ENCODE peak calls at places on chromosomes 4 and X, in four cellular contexts. Q, I, K and D are unnamed samples.

GRCh38 chr4:184163813-184164212 is 53.9 kb downstream of the ENPP6 start:
- DNase-seq in I (peak), Q (peak), K (no peak), D (peak)

GRCh38 chrX:20042221-20042620 is 51.4 kb upstream of the BCLAF3 start:
- DNase-seq in K (no peak), Q (no peak), I (no peak), D (no peak)

GRCh38 chr4:90727938-90728337 is 600.7 kb downstream of the CCSER1 start:
- DNase-seq in K (no peak), Q (no peak), I (no peak), D (no peak)

GRCh38 chrX:153587342-153587741 is 11.6 kb downstream of the CCNQ start:
- DNase-seq in K (no peak), I (no peak), Q (peak), D (no peak)

GRCh38 chr4:139223682-139224317 is 46.8 kb upstream of the ELF2 start:
- DNase-seq in I (peak), Q (no peak), K (no peak), D (peak)

GRCh38 chrX:107935200-107935599 is 47.0 kb downstream of the TEX13B start:
- DNase-seq in K (no peak), Q (no peak), I (peak), D (peak)

GRCh38 chr4:114562176-114562904 is 36.3 kb upstream of the UGT8 start:
- DNase-seq in K (no peak), Q (no peak), I (no peak), D (no peak)

GRCh38 chrX:149570668-149571067 is 16.6 kb downstream of the MAGEA9B start:
- DNase-seq in K (peak), I (peak), Q (no peak), D (peak)

GRCh38 chrX:109619816-109620215 is 5.2 kb downstream of the KCNE5 start:
- DNase-seq in I (no peak), Q (no peak), K (no peak), D (no peak)

GRCh38 chr4:147809171-147809570 is 77.3 kb downstream of the ARHGAP10 start:
- DNase-seq in I (no peak), Q (no peak), K (no peak), D (no peak)

GRCh38 chr4:52369649-52370048 is 289.5 kb downstream of the USP46 start:
- DNase-seq in I (no peak), Q (no peak), K (no peak), D (no peak)

GRCh38 chrX:136453114-136453513 is 34.6 kb upstream of the BRS3 start:
- DNase-seq in I (no peak), K (no peak), Q (no peak), D (no peak)

GRCh38 chrX:147962476-147962875 is 18.7 kb upstream of the FMR1NB start:
- DNase-seq in K (no peak), I (no peak), Q (no peak), D (no peak)

GRCh38 chr4:153159728-153160221 is 44.5 kb upstream of the TRIM2 start:
- DNase-seq in Q (no peak), K (no peak), I (peak), D (peak)

GRCh38 chrX:81195712-81196111 is 6.0 kb downstream of the HMGN5 start:
- DNase-seq in Q (no peak), I (peak), K (peak), D (no peak)

GRCh38 chrX:135516376-135516775 is 4.1 kb upstream of the INTS6L start:
- DNase-seq in K (no peak), Q (no peak), I (no peak), D (no peak)

GRCh38 chr4:145739840-145740239 is 59.9 kb downstream of the C4orf51 start:
- DNase-seq in K (no peak), I (no peak), Q (no peak), D (no peak)

GRCh38 chr4:70842761-70843435 is 3.2 kb upstream of the GRSF1 start:
- DNase-seq in I (no peak), Q (no peak), K (no peak), D (no peak)

GRCh38 chrX:30065226-30065625 is 150.1 kb upstream of the MAGEB2 start:
- DNase-seq in I (no peak), Q (no peak), K (no peak), D (no peak)

GRCh38 chr4:11480683-11481082 is 52.0 kb upstream of the HS3ST1 start:
- DNase-seq in Q (no peak), K (no peak), I (no peak), D (no peak)

GRCh38 chrX:45765726-45766125 is 565.0 kb upstream of the DIPK2B start:
- DNase-seq in K (no peak), I (no peak), Q (no peak), D (no peak)

GRCh38 chr4:82500106-82500738 is 61.6 kb downstream of the TMEM150C start:
- DNase-seq in K (no peak), I (peak), Q (no peak), D (peak)

GRCh38 chrX:50432760-50433377 is 37.8 kb downstream of the DGKK start:
- DNase-seq in Q (no peak), K (no peak), I (no peak), D (no peak)

GRCh38 chr4:71930459-71930858 is 101.3 kb upstream of the NPFFR2 start:
- DNase-seq in Q (no peak), I (no peak), K (no peak), D (no peak)

GRCh38 chr4:186190456-186191265 is 706 bp upstream of the CYP4V2 start:
- DNase-seq in K (no peak), I (peak), Q (peak), D (peak)

GRCh38 chr4:147633113-147633512 is 15.9 kb downstream of the TMEM184C start:
- DNase-seq in Q (no peak), K (peak), I (peak), D (peak)

GRCh38 chrX:73977542-73978169 is 326.3 kb upstream of the ZCCHC13 start:
- DNase-seq in I (no peak), K (peak), Q (no peak), D (no peak)

GRCh38 chr4:10694826-10695209 is 10.2 kb upstream of the CLNK start:
- DNase-seq in K (no peak), I (no peak), Q (no peak), D (no peak)

GRCh38 chrX:150094375-150094774 is 156.1 kb upstream of the EOLA2 start:
- DNase-seq in K (no peak), Q (no peak), I (no peak), D (no peak)

GRCh38 chr4:1523907-1524636 is 117.8 kb upstream of the NKX1-1 start:
- DNase-seq in K (no peak), I (no peak), Q (peak), D (no peak)

GRCh38 chr4:176540814-176541213 is 221.0 kb downstream of the SPCS3 start:
- DNase-seq in K (no peak), I (no peak), Q (no peak), D (no peak)

GRCh38 chr4:11471613-11472012 is 42.9 kb upstream of the HS3ST1 start:
- DNase-seq in K (no peak), I (no peak), Q (no peak), D (no peak)

DNA sequence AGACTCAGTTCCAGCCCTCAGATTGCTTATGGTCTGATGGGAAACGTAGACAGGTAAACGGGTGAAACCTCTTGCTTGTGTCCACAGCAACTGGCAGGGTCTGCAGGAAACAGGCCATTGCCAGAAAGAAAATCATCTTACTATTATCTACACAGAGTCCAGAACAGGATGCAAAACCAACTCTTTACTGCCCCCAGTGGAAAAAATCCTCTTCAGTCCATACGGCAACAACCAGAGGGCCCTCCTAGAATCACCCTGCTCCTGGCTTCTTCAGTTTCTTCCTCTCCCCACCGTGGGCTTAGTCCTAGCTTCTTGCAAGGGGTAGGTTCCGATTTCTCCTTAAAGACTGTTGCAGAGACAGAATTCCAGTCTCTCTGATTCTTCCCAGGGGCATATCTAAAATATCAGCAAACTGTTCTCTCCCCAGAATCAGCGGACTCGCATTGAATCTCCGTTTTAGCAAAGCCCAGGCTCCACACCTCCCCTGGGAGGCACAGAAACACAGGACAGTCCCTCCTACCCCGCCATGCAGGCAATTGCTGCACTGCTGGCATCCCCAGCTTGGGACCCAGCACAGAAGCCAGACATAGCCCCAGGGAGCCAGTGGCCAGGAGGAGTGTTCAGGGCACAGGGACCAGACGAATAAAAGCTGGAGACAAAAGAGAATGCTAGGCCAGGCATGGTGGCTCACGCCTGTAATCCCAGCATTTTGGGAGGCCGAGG is 41.0 kb upstream of the SH3RF1 start:
- DNase-seq in I (peak), Q (no peak), K (peak), D (no peak)
- TF ChIP-seq CTCF in I (peak), Q (peak), K (peak), D (peak)

GRCh38 chr4:29326816-29327215 is 1393.4 kb upstream of the PCDH7 start:
- DNase-seq in Q (no peak), I (no peak), K (no peak), D (no peak)

GRCh38 chr4:29320947-29321583 is 1399.1 kb upstream of the PCDH7 start:
- DNase-seq in I (no peak), K (no peak), Q (no peak), D (no peak)

DNA sequence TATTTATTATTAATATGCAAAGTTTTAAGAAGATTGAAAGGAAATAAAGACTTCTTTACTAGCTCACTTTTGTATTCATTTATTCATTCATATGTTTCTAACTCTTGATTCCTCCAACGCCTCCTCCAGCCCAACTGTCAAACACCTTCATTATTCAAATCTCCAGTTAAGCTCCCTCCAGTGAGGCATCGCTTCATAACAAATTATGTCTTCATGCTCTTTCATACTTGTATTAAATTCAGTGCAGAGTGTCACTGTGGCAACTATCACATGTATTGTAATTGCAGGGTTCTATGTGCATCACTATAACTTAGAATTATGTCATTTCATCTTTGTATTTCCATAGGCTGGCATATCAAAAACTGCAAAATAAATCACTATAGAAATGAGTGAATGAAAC is 1394.2 kb upstream of the PCDH7 start:
- DNase-seq in K (no peak), I (no peak), Q (no peak), D (no peak)
- H3K4me3 ChIP-seq in K (no peak), I (no peak), Q (no peak), D (no peak)

GRCh38 chr4:182807346-182807745 is 109.8 kb downstream of the DCTD start:
- DNase-seq in Q (peak), I (no peak), K (no peak), D (no peak)

GRCh38 chr4:182805606-182806149 is 111.5 kb downstream of the DCTD start:
- DNase-seq in Q (no peak), K (no peak), I (no peak), D (no peak)

GRCh38 chr4:182807841-182808548 is 109.2 kb downstream of the DCTD start:
- DNase-seq in I (no peak), Q (peak), K (no peak), D (no peak)

GRCh38 chr4:182808673-182809416 is 108.3 kb downstream of the DCTD start:
- DNase-seq in K (no peak), I (no peak), Q (peak), D (no peak)

GRCh38 chr4:182806259-182807252 is 110.6 kb downstream of the DCTD start:
- DNase-seq in Q (peak), I (peak), K (peak), D (peak)
- TF ChIP-seq CTCF in Q (peak), I (peak), K (peak), D (peak)

GRCh38 chr4:7909966-7910720 is 29.5 kb downstream of the AFAP1 start:
- DNase-seq in K (no peak), Q (no peak), I (peak), D (peak)

GRCh38 chr4:7909463-7909862 is 30.2 kb downstream of the AFAP1 start:
- DNase-seq in I (no peak), Q (no peak), K (no peak), D (no peak)

GRCh38 chr4:7912826-7913225 is 26.8 kb downstream of the AFAP1 start:
- DNase-seq in I (no peak), K (no peak), Q (no peak), D (no peak)

GRCh38 chr4:7910721-7911015 is 29.0 kb downstream of the AFAP1 start:
- DNase-seq in I (no peak), Q (no peak), K (no peak), D (no peak)

GRCh38 chr4:7911044-7911578 is 28.6 kb downstream of the AFAP1 start:
- DNase-seq in Q (no peak), I (peak), K (no peak), D (peak)
- H3K4me3 ChIP-seq in Q (no peak), I (peak), K (no peak), D (peak)

GRCh38 chrX:53094584-53094908 is 604 bp downstream of the KANTR start:
- DNase-seq in K (no peak), I (no peak), Q (no peak), D (no peak)

GRCh38 chrX:53093748-53094583 is at the start of gene KANTR:
- DNase-seq in K (peak), I (peak), Q (peak), D (peak)

GRCh38 chrX:53091354-53091753 is 2.6 kb upstream of the KANTR start:
- DNase-seq in I (no peak), Q (no peak), K (no peak), D (no peak)

GRCh38 chrX:53095796-53096195 is 1.9 kb downstream of the KANTR start:
- DNase-seq in Q (no peak), K (no peak), I (no peak), D (no peak)

DNA sequence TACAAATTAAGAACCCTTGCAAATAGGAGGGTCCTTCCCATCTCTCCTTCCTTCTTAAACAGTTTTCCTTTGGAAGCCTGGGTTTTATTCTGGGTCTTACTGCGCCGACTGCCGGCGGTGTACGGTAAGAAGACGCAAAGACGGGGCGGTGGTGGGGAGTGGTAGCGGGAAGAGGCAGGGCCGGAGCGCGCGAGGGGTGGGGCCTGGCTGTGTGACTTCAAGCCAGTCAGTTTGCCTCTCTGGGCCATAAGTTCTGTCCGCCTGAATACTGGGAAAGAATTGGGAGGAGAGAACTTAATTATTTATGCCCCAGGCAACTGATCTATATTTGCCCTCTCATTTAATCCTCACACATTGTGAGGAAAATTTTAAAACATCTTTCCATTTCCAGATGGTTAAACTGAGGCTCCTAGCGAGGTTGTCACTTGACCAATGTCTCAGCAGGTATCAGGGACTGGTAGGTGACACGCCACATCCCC is 726 bp upstream of the KANTR start:
- DNase-seq in Q (peak), I (peak), K (no peak), D (peak)
- TF ChIP-seq CTCF in Q (peak), I (peak), K (peak), D (peak)

GRCh38 chrX:118727686-118728339 is 407 bp downstream of the IL13RA1 start:
- DNase-seq in I (peak), Q (peak), K (no peak), D (peak)

GRCh38 chrX:118724352-118724751 is 3.1 kb upstream of the IL13RA1 start:
- DNase-seq in I (no peak), Q (no peak), K (no peak), D (no peak)

GRCh38 chrX:118726887-118727685 is at the start of gene IL13RA1:
- DNase-seq in I (peak), K (peak), Q (peak), D (peak)

GRCh38 chrX:118723376-118723775 is 4.0 kb upstream of the IL13RA1 start:
- DNase-seq in Q (no peak), K (no peak), I (no peak), D (no peak)

DNA sequence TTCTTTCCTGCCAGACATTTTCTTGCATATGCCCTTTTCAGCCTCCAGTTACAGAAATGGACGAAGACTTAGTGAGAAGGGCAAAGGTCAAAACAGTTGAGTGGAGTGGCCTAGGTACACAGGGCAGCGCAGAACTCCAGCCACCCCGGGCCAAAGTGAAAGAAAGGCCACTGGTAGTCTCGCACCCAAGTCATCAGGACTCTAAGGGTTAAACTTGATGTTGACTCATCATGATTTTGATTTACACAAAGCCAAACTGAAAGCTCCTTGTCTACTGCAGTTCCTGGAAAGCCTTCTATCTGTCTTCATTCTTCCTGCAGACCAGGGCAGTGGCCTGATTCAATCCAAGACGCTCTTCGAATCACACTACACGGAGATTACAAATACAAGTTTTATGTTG is 2.6 kb upstream of the IL13RA1 start:
- DNase-seq in I (peak), Q (no peak), K (no peak), D (no peak)
- H3K4me3 ChIP-seq in I (no peak), Q (no peak), K (no peak), D (no peak)